ENCODE peak calls at places on chromosome 17, in ten cellular contexts. W, I, Q, V, X, H, C, N, F and L are unnamed samples.

GRCh38 chr17:61701978-61702377 is 111.0 kb upstream of the NACA2 start:
- DNase-seq in W (no peak), I (no peak), Q (no peak), V (no peak), X (no peak), H (no peak), C (no peak), N (no peak), F (no peak), L (no peak)

GRCh38 chr17:9824094-9824493 is 1.6 kb upstream of the GLP2R start:
- DNase-seq in W (no peak), I (no peak), Q (no peak), V (peak; percentile 12), X (peak; percentile 71), H (no peak), C (no peak), N (no peak), F (no peak), L (no peak)

GRCh38 chr17:64180089-64180488 is 50.1 kb upstream of the ERN1 start:
- DNase-seq in W (no peak), I (no peak), Q (peak; percentile 58), V (peak; percentile 86), X (no peak), H (no peak), C (no peak), N (no peak), F (no peak), L (no peak)

GRCh38 chr17:74954115-74954514 is 18.4 kb downstream of the OTOP3 start:
- DNase-seq in W (no peak), I (no peak), Q (no peak), V (no peak), X (no peak), H (no peak), C (peak; percentile 82), N (no peak), F (no peak), L (no peak)

GRCh38 chr17:41026668-41027471 is at the start of gene KRTAP1-5:
- DNase-seq in W (no peak), I (no peak), Q (peak; percentile 91), V (no peak), X (no peak), H (peak; percentile 45), C (no peak), N (no peak), F (no peak), L (no peak)

GRCh38 chr17:73643012-73643845 is 1.0 kb downstream of the SDK2 start:
- DNase-seq in W (no peak), I (no peak), Q (no peak), V (peak; percentile 14), X (peak; percentile 90), H (no peak), C (no peak), N (no peak), F (no peak), L (no peak)

GRCh38 chr17:16384557-16384956 is 3.7 kb downstream of the UBB start:
- DNase-seq in W (no peak), I (no peak), Q (no peak), V (no peak), X (no peak), H (no peak), C (no peak), N (no peak), F (no peak), L (no peak)

GRCh38 chr17:34337701-34338100 is 18.5 kb downstream of the CCL8 start:
- DNase-seq in W (no peak), I (no peak), Q (no peak), V (no peak), X (no peak), H (no peak), C (no peak), N (no peak), F (no peak), L (no peak)

GRCh38 chr17:77628035-77628434 is 330.5 kb upstream of the TNRC6C start:
- DNase-seq in W (no peak), I (no peak), Q (no peak), V (peak; percentile 74), X (no peak), H (no peak), C (no peak), N (no peak), F (no peak), L (no peak)

GRCh38 chr17:60712675-60713074 is 35.0 kb downstream of the BCAS3 start:
- DNase-seq in W (no peak), I (no peak), Q (no peak), V (no peak), X (no peak), H (no peak), C (no peak), N (no peak), F (no peak), L (no peak)

GRCh38 chr17:58232707-58233156 is 5.7 kb upstream of the LPO start:
- DNase-seq in W (peak; percentile 29), I (no peak), Q (peak; percentile 97), V (peak; percentile 96), X (no peak), H (no peak), C (no peak), N (no peak), F (no peak), L (no peak)

GRCh38 chr17:43834106-43834505 is 1.2 kb upstream of the MPP3 start:
- DNase-seq in W (no peak), I (no peak), Q (peak; percentile 25), V (peak; percentile 14), X (peak; percentile 38), H (peak; percentile 38), C (no peak), N (peak; percentile 21), F (peak; percentile 37), L (no peak)

GRCh38 chr17:57544381-57544780 is 200.7 kb downstream of the CCDC182 start:
- DNase-seq in W (no peak), I (no peak), Q (no peak), V (no peak), X (no peak), H (no peak), C (no peak), N (no peak), F (no peak), L (no peak)

DNA sequence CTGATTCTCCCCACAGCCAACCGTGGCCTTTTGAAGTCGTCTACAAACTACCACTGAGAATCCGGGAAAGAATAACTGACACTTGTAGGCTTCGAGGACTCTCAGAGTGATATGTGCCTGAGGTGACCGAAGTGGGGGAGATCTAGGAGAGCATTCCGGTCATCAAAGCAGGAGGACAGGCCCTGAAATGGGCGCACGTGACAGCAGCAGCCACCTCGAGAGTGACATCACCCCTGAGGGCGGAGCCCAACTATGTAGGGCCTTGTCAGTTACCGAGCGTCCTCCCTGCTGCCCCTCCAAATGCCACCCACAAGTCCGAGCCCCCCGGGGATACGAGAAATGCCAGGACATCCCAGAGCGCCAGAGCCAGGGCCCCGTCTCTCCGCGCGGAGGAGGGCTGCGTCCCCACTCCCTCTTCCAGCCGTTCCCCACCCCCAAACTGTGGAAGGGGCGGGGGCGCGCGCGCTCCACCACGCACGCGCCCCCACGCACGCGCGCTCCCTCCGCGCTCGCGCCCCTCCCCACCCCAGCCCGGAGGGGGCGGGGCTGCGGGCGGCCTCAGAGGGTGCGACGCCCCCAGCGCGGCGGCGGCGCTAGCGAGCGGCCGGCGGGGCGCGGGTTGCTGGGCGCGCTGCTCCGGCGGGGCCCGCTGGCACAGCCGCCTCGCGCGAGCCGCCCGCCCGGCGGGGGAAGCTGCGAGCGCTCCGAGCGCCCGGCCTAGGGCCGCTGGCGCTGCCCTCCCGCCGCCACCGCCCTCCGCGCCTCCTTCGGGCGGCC is at the start of gene TANC2:
- DNase-seq in W (peak; percentile 82), I (peak; percentile 86), Q (peak; percentile 81), V (peak; percentile 75), X (peak; percentile 95), H (peak; percentile 89), C (peak; percentile 96), N (peak; percentile 57), F (peak; percentile 86), L (peak; percentile 37)
- TF ChIP-seq POLR2A in W (peak; percentile 21), I (no peak), Q (no peak), V (peak; percentile 31), X (peak; percentile 20), H (peak; percentile 79), C (peak; percentile 12), N (peak; percentile 2), F (peak; percentile 2), L (peak; percentile 36)

GRCh38 chr17:40019140-40019991 is 4.1 kb downstream of the CSF3 start:
- DNase-seq in W (peak; percentile 28), I (no peak), Q (peak; percentile 86), V (no peak), X (no peak), H (peak; percentile 31), C (no peak), N (no peak), F (peak; percentile 77), L (peak; percentile 94)
- TF ChIP-seq CTCF in W (no peak), I (no peak), Q (no peak), V (no peak), X (no peak), H (no peak), C (no peak), N (no peak), F (peak; percentile 12), L (peak; percentile 25)

DNA sequence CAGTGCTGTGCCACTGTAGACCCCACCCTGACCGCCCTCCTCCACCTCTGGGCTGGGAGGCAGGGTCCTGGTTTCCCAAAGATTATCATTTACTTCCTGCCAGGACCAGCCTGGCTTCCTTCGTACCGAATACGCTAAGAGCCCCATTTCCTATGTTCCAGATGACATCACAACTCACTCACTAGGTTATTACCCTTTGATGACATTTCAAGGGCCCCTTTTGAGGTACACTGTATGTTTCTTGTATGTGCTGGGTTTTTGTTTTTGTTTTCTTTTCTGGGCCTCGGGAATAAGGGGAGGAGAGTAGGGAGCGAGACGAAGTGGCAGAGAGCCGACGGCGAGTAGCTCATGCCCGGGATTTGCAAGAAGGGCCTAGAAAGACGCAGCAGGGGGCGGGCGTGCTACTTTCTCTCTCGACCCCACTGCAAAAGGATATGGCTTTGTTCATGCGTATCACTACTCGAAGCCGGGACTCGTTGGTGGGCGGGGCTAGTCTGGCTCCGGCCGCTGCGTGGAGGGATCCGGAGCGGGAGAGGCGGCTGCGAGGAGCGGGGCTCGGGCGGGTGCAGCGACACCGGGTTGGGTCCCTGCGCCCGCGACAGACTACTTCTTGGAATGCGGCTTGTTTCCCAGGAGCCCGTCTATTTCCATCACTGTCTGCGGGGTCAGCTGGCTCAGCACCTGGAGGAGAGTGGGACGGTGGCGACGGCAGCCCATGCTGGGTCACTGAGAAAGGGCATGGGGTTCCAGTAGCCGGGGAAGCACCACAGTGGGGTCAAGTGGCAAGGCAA is 6.6 kb upstream of the RNF227 start:
- DNase-seq in W (peak; percentile 87), I (peak; percentile 88), Q (peak; percentile 67), V (no peak), X (no peak), H (peak; percentile 89), C (peak; percentile 97), N (peak; percentile 79), F (peak; percentile 90), L (peak; percentile 52)
- TF ChIP-seq POLR2A in W (no peak), I (no peak), Q (no peak), V (no peak), X (no peak), H (peak; percentile 81), C (no peak), N (peak; percentile 29), F (peak; percentile 67), L (peak; percentile 43)

DNA sequence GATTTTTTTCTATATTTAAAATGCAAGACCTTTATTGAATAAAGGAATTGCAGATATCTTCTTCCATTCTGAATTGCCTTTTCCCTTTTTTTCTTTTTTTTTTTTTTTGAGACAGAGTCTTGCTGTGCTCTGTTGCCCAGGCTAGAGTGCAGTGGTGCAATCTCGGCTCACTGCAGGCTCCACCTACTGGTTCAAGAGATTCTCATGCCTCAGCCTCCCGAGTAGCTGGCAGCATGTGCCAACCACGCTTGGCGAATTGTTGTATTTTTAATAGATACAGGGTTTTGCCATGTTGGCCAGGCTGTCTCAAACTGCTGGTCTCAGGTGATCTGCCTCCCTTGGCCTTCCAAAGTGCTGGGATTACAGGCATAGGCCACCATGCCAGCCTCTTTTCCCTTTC is 151.5 kb downstream of the CEP112 start:
- DNase-seq in W (peak; percentile 15), I (no peak), Q (no peak), V (peak; percentile 4), X (no peak), H (no peak), C (no peak), N (no peak), F (no peak), L (no peak)
- TF ChIP-seq CTCF in W (no peak), I (no peak), Q (no peak), V (peak; percentile 9), X (peak; percentile 29), H (no peak), C (no peak), N (no peak), F (peak; percentile 10), L (no peak)